ENCODE peak calls at places on chromosome 18, in nine cellular contexts. T is neural progenitor cell, C is SK-N-SH, H is GM12878, Y is IMR-90, Z is HepG2, K is endothelial cell of umbilical vein, F is mesendoderm, I is GM23248. Q is an unnamed sample. For H3K4me1, the result is how much of the 10 kb centered on the place peaks cover.

GRCh38 chr18:75860166-75860565 is 432.7 kb upstream of the SMIM21 start:
- DNase-seq in T (no peak), C (no peak), I (no peak), H (no peak), Y (no peak), Z (no peak), K (no peak), F (no peak), Q (no peak)

GRCh38 chr18:41809652-41810051 is 145.4 kb upstream of the PIK3C3 start:
- DNase-seq in C (no peak), T (no peak), Z (no peak), F (peak), Y (no peak), I (no peak), K (no peak), H (no peak), Q (no peak)

GRCh38 chr18:5155907-5156287 is 41.2 kb downstream of the AKAIN1 start:
- DNase-seq in Z (no peak), C (no peak), Y (no peak), H (no peak), F (no peak), K (no peak), T (no peak), I (no peak), Q (no peak)

GRCh38 chr18:3902676-3903075 is 452.7 kb downstream of the TGIF1 start:
- DNase-seq in Y (peak), H (no peak), C (no peak), I (peak), Z (no peak), T (peak), F (no peak), K (no peak), Q (no peak)

GRCh38 chr18:76494541-76495403 is at the start of gene ZNF516:
- DNase-seq in H (no peak), C (peak), F (peak), I (peak), Y (peak), T (peak), K (no peak), Z (peak), Q (peak)

GRCh38 chr18:37260367-37261093 is 305.1 kb downstream of the CELF4 start:
- DNase-seq in Y (no peak), T (no peak), I (no peak), F (no peak), H (no peak), K (no peak), C (no peak), Z (no peak), Q (no peak)

GRCh38 chr18:28115149-28115550 is 61.8 kb downstream of the CDH2 start:
- DNase-seq in H (no peak), Z (peak), T (no peak), K (peak), Y (peak), I (peak), F (peak), C (no peak), Q (peak)

GRCh38 chr18:12031836-12032235 is 50.5 kb downstream of the IMPA2 start:
- DNase-seq in K (no peak), F (no peak), I (peak), T (no peak), C (no peak), Y (peak), Z (no peak), H (no peak), Q (peak)

GRCh38 chr18:12109836-12110235 is 16.2 kb downstream of the ANKRD62 start:
- DNase-seq in H (no peak), T (no peak), F (no peak), Z (no peak), I (no peak), K (no peak), C (no peak), Y (no peak), Q (no peak)

GRCh38 chr18:6406075-6406909 is 8.4 kb downstream of the L3MBTL4 start:
- DNase-seq in C (no peak), H (no peak), I (peak), F (peak), Y (peak), K (no peak), T (no peak), Z (peak), Q (peak)

GRCh38 chr18:12500986-12501385 is 93.3 kb downstream of the PRELID3A start:
- DNase-seq in H (no peak), I (no peak), F (no peak), C (no peak), T (no peak), K (no peak), Z (peak), Y (no peak), Q (no peak)

GRCh38 chr18:50119363-50119762 is 75.6 kb downstream of the MYO5B start:
- DNase-seq in K (no peak), T (no peak), F (no peak), Y (no peak), I (no peak), C (no peak), H (no peak), Z (no peak), Q (no peak)

GRCh38 chr18:9413586-9413985 is 61.7 kb upstream of the RALBP1 start:
- DNase-seq in T (no peak), C (no peak), H (no peak), Y (peak), F (no peak), K (peak), Z (no peak), I (peak), Q (peak)

GRCh38 chr18:59821983-59822382 is 77.8 kb upstream of the PMAIP1 start:
- DNase-seq in C (no peak), Y (peak), T (no peak), K (no peak), F (no peak), H (no peak), I (peak), Z (no peak), Q (peak)

GRCh38 chr18:47184419-47185050 is 8.4 kb upstream of the IER3IP1 start:
- DNase-seq in H (no peak), F (peak), Z (peak), C (no peak), I (peak), Y (peak), T (peak), K (peak), Q (peak)

GRCh38 chr18:5103286-5103685 is 93.8 kb downstream of the AKAIN1 start:
- DNase-seq in C (no peak), Y (no peak), I (no peak), H (no peak), Z (no peak), T (peak), K (no peak), F (no peak), Q (no peak)

GRCh38 chr18:35178260-35178659 is 62.6 kb upstream of the ZNF397 start:
- DNase-seq in K (no peak), H (no peak), T (no peak), Z (no peak), I (peak), F (no peak), C (no peak), Y (peak), Q (peak)

GRCh38 chr18:36264283-36264682 is 33.2 kb upstream of the FHOD3 start:
- DNase-seq in I (no peak), Y (no peak), Z (no peak), K (no peak), F (no peak), T (no peak), H (no peak), C (no peak), Q (no peak)

GRCh38 chr18:64403784-64404498 is 255.1 kb upstream of the LINC00305 start:
- DNase-seq in T (peak), H (no peak), F (no peak), Y (no peak), K (no peak), Z (no peak), C (no peak), I (no peak), Q (no peak)

GRCh38 chr18:76565238-76566173 is 70.5 kb upstream of the ZNF516 start:
- DNase-seq in H (no peak), F (peak), Y (peak), C (peak), Z (peak), T (peak), K (peak), I (peak), Q (peak)

GRCh38 chr18:72208920-72209676 is 335.0 kb downstream of the CBLN2 start:
- DNase-seq in K (no peak), T (no peak), Y (no peak), I (no peak), H (no peak), F (no peak), C (no peak), Z (no peak), Q (no peak)

GRCh38 chr18:33826151-33826550 is 248.1 kb downstream of the ASXL3 start:
- DNase-seq in H (no peak), K (no peak), I (no peak), Z (no peak), F (no peak), Y (no peak), C (no peak), T (no peak), Q (no peak)

GRCh38 chr18:41948544-41949110 is 6.4 kb upstream of the PIK3C3 start:
- DNase-seq in C (no peak), F (no peak), H (no peak), I (no peak), Y (no peak), T (no peak), Z (no peak), K (no peak), Q (no peak)

GRCh38 chr18:41354151-41354550 is 600.9 kb upstream of the PIK3C3 start:
- DNase-seq in H (no peak), Z (no peak), T (no peak), C (no peak), I (no peak), F (no peak), Y (no peak), K (peak), Q (no peak)

GRCh38 chr18:293557-293956 is 25.7 kb upstream of the THOC1 start:
- DNase-seq in T (no peak), Z (no peak), I (peak), H (no peak), F (no peak), Y (peak), C (no peak), K (peak), Q (peak)

GRCh38 chr18:421236-422155 is 79.0 kb downstream of the COLEC12 start:
- DNase-seq in Z (peak), F (peak), H (no peak), I (peak), K (peak), C (no peak), Y (peak), T (no peak), Q (peak)

GRCh38 chr18:76425299-76426101 is 69.5 kb downstream of the ZNF516 start:
- DNase-seq in K (no peak), T (no peak), H (no peak), C (no peak), Y (peak), F (peak), Z (no peak), I (peak), Q (no peak)

GRCh38 chr18:11500153-11501122 is 109.0 kb upstream of the SLC35G4 start:
- DNase-seq in I (peak), Y (peak), T (no peak), K (peak), Z (peak), H (peak), F (peak), C (no peak), Q (peak)

GRCh38 chr18:3982541-3982940 is 472.6 kb downstream of the DLGAP1 start:
- DNase-seq in H (no peak), I (peak), Z (no peak), Y (peak), K (no peak), F (no peak), T (no peak), C (no peak), Q (no peak)

GRCh38 chr18:76457475-76457874 is 37.6 kb downstream of the ZNF516 start:
- DNase-seq in C (no peak), T (no peak), Z (no peak), H (no peak), K (no peak), I (no peak), Y (peak), F (no peak), Q (no peak)

GRCh38 chr18:49368876-49369440 is 91.5 kb downstream of the DYM start:
- DNase-seq in I (no peak), F (peak), Y (no peak), T (peak), C (no peak), Z (peak), H (no peak), K (no peak), Q (no peak)

GRCh38 chr18:48230459-48231113 is 178.6 kb downstream of the ZBTB7C start:
- DNase-seq in F (peak), C (peak), H (no peak), T (peak), Y (peak), K (peak), I (peak), Z (peak), Q (peak)

DNA sequence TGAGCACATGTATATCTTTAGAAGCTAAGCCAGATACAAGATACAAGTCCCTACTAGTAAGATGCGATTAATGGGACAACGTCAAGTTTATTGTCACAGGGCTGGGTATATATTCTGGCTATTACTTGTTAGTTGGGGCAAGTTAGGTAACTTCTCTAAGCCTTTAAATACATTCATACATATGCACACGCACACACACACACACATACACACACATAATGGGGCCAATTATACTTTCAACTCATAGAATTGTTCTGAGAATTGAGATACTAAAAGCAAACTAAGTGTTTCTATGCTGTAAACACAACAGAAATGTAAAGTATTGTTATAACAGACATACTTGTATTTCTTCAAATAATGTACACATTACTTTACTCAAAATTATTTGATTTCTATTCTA is 116.1 kb downstream of the BCL2 start:
- DNase-seq in T (no peak), Z (no peak), K (no peak), F (no peak), Y (no peak), H (no peak), I (no peak), C (no peak), Q (no peak)
- H3K4me1 ChIP-seq in T (under half), Z (under half), K (under half), F (under half), Y (under half), H (half or more), I (under half), C (under half), Q (under half)

GRCh38 chr18:55577812-55578539 is 10.0 kb downstream of the TCF4 start:
- DNase-seq in Y (no peak), F (peak), Z (no peak), C (peak), I (no peak), H (no peak), T (no peak), K (no peak), Q (no peak)

GRCh38 chr18:55582325-55582724 is 5.7 kb downstream of the TCF4 start:
- DNase-seq in Y (no peak), H (no peak), Z (no peak), F (peak), I (no peak), T (peak), C (no peak), K (no peak), Q (no peak)

GRCh38 chr18:55579471-55579870 is 8.5 kb downstream of the TCF4 start:
- DNase-seq in Y (peak), T (no peak), F (no peak), H (no peak), K (no peak), Z (no peak), C (no peak), I (peak), Q (peak)

GRCh38 chr18:55575949-55576348 is 12.0 kb downstream of the TCF4 start:
- DNase-seq in F (no peak), I (no peak), Z (no peak), H (no peak), K (no peak), T (no peak), Y (no peak), C (no peak), Q (no peak)

DNA sequence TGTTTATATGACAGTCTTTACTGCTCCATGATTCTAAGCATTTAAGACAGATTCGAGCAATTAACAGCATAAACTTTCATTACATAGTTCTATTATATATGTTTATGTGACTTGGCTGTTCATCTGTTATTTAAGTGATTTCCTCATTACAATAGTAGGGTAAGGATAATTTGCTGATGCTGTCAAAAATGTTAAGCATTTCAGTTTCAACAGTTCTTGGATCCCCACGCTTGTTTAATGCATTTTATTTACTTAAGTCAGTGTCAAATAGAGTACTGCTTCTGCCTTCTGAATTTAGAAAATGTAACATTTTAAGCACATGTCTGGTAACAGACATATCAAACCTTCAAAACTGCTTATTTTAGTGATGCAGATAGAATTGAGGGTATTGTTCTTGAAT is 8.1 kb downstream of the TCF4 start:
- DNase-seq in H (no peak), F (no peak), Y (no peak), Z (no peak), K (no peak), C (no peak), I (peak), T (no peak), Q (peak)
- H3K4me3 ChIP-seq in H (no peak), F (no peak), Y (no peak), Z (no peak), K (no peak), C (no peak), I (peak), T (no peak), Q (no peak)

GRCh38 chr18:44036500-44036899 is 644.2 kb upstream of the SETBP1 start:
- DNase-seq in Z (no peak), F (no peak), Y (no peak), H (no peak), K (peak), C (peak), I (peak), T (peak), Q (no peak)

GRCh38 chr18:44035554-44035953 is 645.1 kb upstream of the SETBP1 start:
- DNase-seq in K (no peak), F (no peak), C (no peak), I (no peak), Y (no peak), Z (no peak), T (no peak), H (no peak), Q (peak)

GRCh38 chr18:44039826-44040225 is 640.9 kb upstream of the SETBP1 start:
- DNase-seq in H (no peak), K (no peak), C (no peak), F (no peak), T (no peak), I (no peak), Y (no peak), Z (no peak), Q (peak)

GRCh38 chr18:44041553-44042418 is 638.9 kb upstream of the SETBP1 start:
- DNase-seq in T (no peak), I (no peak), Z (no peak), Y (no peak), K (no peak), F (no peak), H (no peak), C (no peak), Q (no peak)

GRCh38 chr18:44039216-44039615 is 641.5 kb upstream of the SETBP1 start:
- DNase-seq in K (no peak), C (no peak), I (no peak), T (no peak), Y (no peak), F (no peak), H (no peak), Z (no peak), Q (peak)
- H3K9ac ChIP-seq in K (no peak), C (no peak), I (no peak), T (no peak), Y (no peak), F (no peak), H (no peak), Z (no peak), Q (no peak)

DNA sequence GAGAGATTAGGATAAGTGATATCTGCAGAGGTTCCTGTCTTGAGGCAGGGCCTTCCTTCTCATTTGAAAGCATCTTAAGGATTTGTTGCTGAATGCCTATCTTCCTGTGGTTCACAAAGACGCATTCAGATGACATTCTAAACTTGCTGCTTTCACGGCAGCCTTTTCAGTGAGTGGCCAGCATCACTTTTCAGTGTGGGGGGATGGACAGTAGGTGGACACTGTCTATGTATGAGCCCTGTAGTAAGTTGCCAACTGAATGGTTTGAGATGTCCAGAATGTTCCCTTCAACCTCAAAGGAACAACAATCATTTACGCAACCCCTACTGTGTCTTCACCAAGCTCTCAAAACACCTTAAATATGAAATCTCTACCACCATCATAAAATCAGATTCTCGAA is 46.6 kb downstream of the SETBP1 start:
- DNase-seq in Z (no peak), T (no peak), K (no peak), Y (no peak), H (no peak), I (no peak), C (no peak), F (peak), Q (no peak)
- H3K4me1 ChIP-seq in Z (under half), T (under half), K (under half), Y (under half), H (half or more), I (half or more), C (half or more), F (under half), Q (half or more)

GRCh38 chr18:74773171-74773624 is 175.5 kb downstream of the ZNF407 start:
- DNase-seq in H (peak), C (no peak), Y (no peak), F (no peak), Z (no peak), I (no peak), T (no peak), K (no peak), Q (no peak)

GRCh38 chr18:74775239-74775638 is 177.6 kb downstream of the ZNF407 start:
- DNase-seq in T (no peak), H (no peak), K (no peak), F (no peak), I (peak), Z (no peak), C (no peak), Y (peak), Q (peak)

GRCh38 chr18:74778191-74778847 is 180.6 kb downstream of the ZNF407 start:
- DNase-seq in I (peak), F (no peak), K (no peak), Z (no peak), Y (peak), H (no peak), T (no peak), C (no peak), Q (peak)

GRCh38 chr18:74774486-74774885 is 176.8 kb downstream of the ZNF407 start:
- DNase-seq in K (no peak), F (no peak), H (no peak), I (no peak), T (no peak), Y (peak), Z (no peak), C (no peak), Q (no peak)
- H3K4me3 ChIP-seq in K (no peak), F (no peak), H (no peak), I (no peak), T (no peak), Y (no peak), Z (no peak), C (no peak), Q (no peak)

GRCh38 chr18:79465392-79465991 is 69.8 kb downstream of the NFATC1 start:
- DNase-seq in I (no peak), Z (no peak), C (no peak), Y (no peak), K (peak), H (peak), T (peak), F (peak), Q (no peak)

GRCh38 chr18:79466591-79466990 is 70.9 kb downstream of the NFATC1 start:
- DNase-seq in T (no peak), I (no peak), K (no peak), H (no peak), F (no peak), C (no peak), Y (no peak), Z (no peak), Q (no peak)

GRCh38 chr18:79469751-79470150 is 74.0 kb downstream of the NFATC1 start:
- DNase-seq in F (no peak), T (no peak), C (no peak), I (no peak), Z (no peak), K (no peak), Y (no peak), H (no peak), Q (no peak)

GRCh38 chr18:79469309-79469708 is 73.6 kb downstream of the NFATC1 start:
- DNase-seq in K (no peak), T (no peak), I (no peak), H (no peak), F (no peak), Z (no peak), Y (no peak), C (no peak), Q (no peak)

GRCh38 chr18:79467126-79467525 is 71.4 kb downstream of the NFATC1 start:
- DNase-seq in Z (no peak), T (no peak), I (no peak), K (no peak), C (no peak), F (no peak), H (no peak), Y (no peak), Q (no peak)
- H3K9ac ChIP-seq in Z (no peak), T (no peak), I (no peak), K (no peak), C (no peak), F (no peak), H (no peak), Y (no peak), Q (no peak)